ENCODE peak calls at places on chromosomes 13 and 19, in seven cellular contexts. D, G, U, P, X, A and O are unnamed samples.

GRCh38 chr19:55041627-55042343 is 3.7 kb upstream of the GP6 start:
- DNase-seq in G (no peak), A (no peak), U (no peak), X (no peak), D (no peak), P (peak), O (no peak)

GRCh38 chr19:4278926-4279529 is at the start of gene SHD:
- DNase-seq in D (no peak), P (no peak), G (no peak), X (no peak), U (no peak), A (no peak), O (no peak)

GRCh38 chr19:29054886-29055675 is 157.9 kb downstream of the UQCRFS1 start:
- DNase-seq in A (no peak), D (no peak), P (no peak), U (no peak), G (no peak), X (no peak), O (no peak)

GRCh38 chr13:35891486-35891885 is 239.7 kb downstream of the DCLK1 start:
- DNase-seq in U (no peak), D (no peak), A (no peak), X (no peak), P (no peak), G (no peak), O (no peak)

GRCh38 chr13:101706651-101707050 is 254.2 kb downstream of the ITGBL1 start:
- DNase-seq in G (no peak), U (peak), P (no peak), X (no peak), D (peak), A (no peak), O (no peak)

GRCh38 chr19:23917856-23918255 is 3.2 kb downstream of the ZNF726 start:
- DNase-seq in D (no peak), P (no peak), X (no peak), G (no peak), U (no peak), A (no peak), O (no peak)

GRCh38 chr13:102484329-102484728 is 82.5 kb upstream of the FGF14 start:
- DNase-seq in X (no peak), P (no peak), G (no peak), A (no peak), D (peak), U (no peak), O (no peak)

GRCh38 chr13:76879211-76879875 is 6.9 kb downstream of the KCTD12 start:
- DNase-seq in P (peak), U (peak), G (peak), X (peak), A (no peak), D (peak), O (peak)

GRCh38 chr19:1015061-1015781 is 5.7 kb downstream of the TMEM259 start:
- DNase-seq in U (no peak), A (no peak), G (no peak), D (no peak), P (no peak), X (no peak), O (no peak)

GRCh38 chr13:77595166-77595810 is 59.8 kb downstream of the SCEL start:
- DNase-seq in D (no peak), X (no peak), G (no peak), A (no peak), P (no peak), U (no peak), O (no peak)